ENCODE peak calls at places on chromosomes 12 and 14, in nine cellular contexts. B, F, D, H, W, O, J, A and K are unnamed samples.

GRCh38 chr12:104680070-104680469 is 223.3 kb downstream of the CHST11 start:
- DNase-seq in B (peak; percentile 55), F (peak; percentile 21), D (no peak), H (no peak), W (no peak), O (peak; percentile 15), J (peak; percentile 62), A (peak; percentile 70), K (no peak)

GRCh38 chr12:125797421-125798175 is 732.4 kb downstream of the AACS start:
- DNase-seq in B (no peak), F (peak; percentile 17), D (no peak), H (no peak), W (no peak), O (no peak), J (no peak), A (no peak), K (no peak)

GRCh38 chr12:570237-570925 is 92.9 kb downstream of the NINJ2 start:
- DNase-seq in B (no peak), F (peak; percentile 92), D (peak; percentile 86), H (peak; percentile 58), W (peak; percentile 62), O (peak; percentile 78), J (no peak), A (peak; percentile 86), K (peak; percentile 54)

GRCh38 chr12:108483213-108483920 is 31.7 kb upstream of the FICD start:
- DNase-seq in B (no peak), F (peak; percentile 28), D (no peak), H (no peak), W (no peak), O (no peak), J (no peak), A (no peak), K (no peak)

GRCh38 chr12:3365416-3366385 is 125.3 kb upstream of the PRMT8 start:
- DNase-seq in B (no peak), F (peak; percentile 18), D (no peak), H (peak; percentile 26), W (peak; percentile 68), O (no peak), J (no peak), A (peak; percentile 74), K (peak; percentile 55)

GRCh38 chr12:27780612-27781408 is 774 bp upstream of the MANSC4 start:
- DNase-seq in B (peak; percentile 48), F (peak; percentile 65), D (peak; percentile 79), H (peak; percentile 11), W (peak; percentile 29), O (peak; percentile 27), J (peak; percentile 71), A (peak; percentile 60), K (peak; percentile 63)

GRCh38 chr14:69581316-69581935 is 6.8 kb upstream of the CCDC177 start:
- DNase-seq in B (no peak), F (no peak), D (no peak), H (no peak), W (no peak), O (no peak), J (no peak), A (no peak), K (no peak)

GRCh38 chr12:76240281-76240680 is 107.9 kb downstream of the BBS10 start:
- DNase-seq in B (no peak), F (no peak), D (no peak), H (no peak), W (no peak), O (no peak), J (no peak), A (no peak), K (no peak)

GRCh38 chr12:121025442-121026226 is 9.3 kb upstream of the C12orf43 start:
- DNase-seq in B (no peak), F (no peak), D (no peak), H (no peak), W (no peak), O (no peak), J (no peak), A (no peak), K (no peak)

GRCh38 chr14:101889366-101889765 is 75.0 kb upstream of the DYNC1H1 start:
- DNase-seq in B (no peak), F (no peak), D (no peak), H (no peak), W (no peak), O (no peak), J (no peak), A (no peak), K (no peak)

GRCh38 chr14:22926316-22926715 is 2.9 kb downstream of the PRMT5 start:
- DNase-seq in B (no peak), F (peak; percentile 52), D (no peak), H (no peak), W (no peak), O (peak; percentile 11), J (peak; percentile 74), A (no peak), K (no peak)

GRCh38 chr12:19572920-19573558 is 133.7 kb downstream of the AEBP2 start:
- DNase-seq in B (peak; percentile 30), F (peak; percentile 76), D (peak; percentile 70), H (peak; percentile 43), W (peak; percentile 23), O (peak; percentile 53), J (peak; percentile 61), A (peak; percentile 93), K (no peak)

GRCh38 chr14:33704486-33704885 is 246.4 kb downstream of the EGLN3 start:
- DNase-seq in B (no peak), F (no peak), D (no peak), H (no peak), W (no peak), O (no peak), J (no peak), A (no peak), K (no peak)

GRCh38 chr12:98578392-98578791 is 15.1 kb upstream of the SLC25A3 start:
- DNase-seq in B (no peak), F (no peak), D (no peak), H (no peak), W (no peak), O (no peak), J (no peak), A (no peak), K (no peak)

GRCh38 chr12:122882908-122883563 is 12.9 kb downstream of the VPS37B start:
- DNase-seq in B (no peak), F (no peak), D (no peak), H (no peak), W (no peak), O (no peak), J (no peak), A (no peak), K (no peak)

GRCh38 chr12:63098851-63099250 is 52.1 kb downstream of the AVPR1A start:
- DNase-seq in B (no peak), F (no peak), D (no peak), H (peak; percentile 25), W (no peak), O (no peak), J (no peak), A (peak; percentile 35), K (no peak)

GRCh38 chr12:42469355-42470006 is 120.1 kb downstream of the PRICKLE1 start:
- DNase-seq in B (peak; percentile 79), F (no peak), D (no peak), H (no peak), W (no peak), O (no peak), J (peak; percentile 94), A (no peak), K (no peak)

GRCh38 chr14:91277546-91278382 is 33.3 kb upstream of the GPR68 start:
- DNase-seq in B (no peak), F (peak; percentile 33), D (no peak), H (no peak), W (no peak), O (no peak), J (no peak), A (no peak), K (no peak)

GRCh38 chr12:9721394-9722092 is 11.4 kb downstream of the CLECL1 start:
- DNase-seq in B (peak; percentile 47), F (peak; percentile 42), D (peak; percentile 41), H (no peak), W (no peak), O (no peak), J (peak; percentile 92), A (no peak), K (no peak)

GRCh38 chr12:54352022-54352531 is 12.2 kb downstream of the GPR84 start:
- DNase-seq in B (no peak), F (no peak), D (peak; percentile 48), H (no peak), W (peak; percentile 80), O (peak; percentile 26), J (no peak), A (peak; percentile 92), K (no peak)

GRCh38 chr12:74646831-74647230 is 109.2 kb downstream of the ATXN7L3B start:
- DNase-seq in B (no peak), F (peak; percentile 51), D (peak; percentile 1), H (no peak), W (no peak), O (no peak), J (peak; percentile 28), A (peak; percentile 17), K (no peak)
- TF ChIP-seq CTCF in B (no peak), F (peak; percentile 29), D (peak; percentile 2), H (no peak), W (no peak), O (no peak), J (peak; percentile 75), A (peak; percentile 60), K (peak; percentile 49)

GRCh38 chr12:52362118-52362726 is 5.1 kb downstream of the KRT85 start:
- DNase-seq in B (no peak), F (peak; percentile 19), D (no peak), H (peak; percentile 33), W (no peak), O (no peak), J (peak; percentile 21), A (peak; percentile 34), K (no peak)
- TF ChIP-seq CTCF in B (peak; percentile 6), F (peak; percentile 18), D (peak; percentile 29), H (no peak), W (peak; percentile 18), O (peak; percentile 61), J (peak; percentile 71), A (peak; percentile 63), K (peak; percentile 42)

DNA sequence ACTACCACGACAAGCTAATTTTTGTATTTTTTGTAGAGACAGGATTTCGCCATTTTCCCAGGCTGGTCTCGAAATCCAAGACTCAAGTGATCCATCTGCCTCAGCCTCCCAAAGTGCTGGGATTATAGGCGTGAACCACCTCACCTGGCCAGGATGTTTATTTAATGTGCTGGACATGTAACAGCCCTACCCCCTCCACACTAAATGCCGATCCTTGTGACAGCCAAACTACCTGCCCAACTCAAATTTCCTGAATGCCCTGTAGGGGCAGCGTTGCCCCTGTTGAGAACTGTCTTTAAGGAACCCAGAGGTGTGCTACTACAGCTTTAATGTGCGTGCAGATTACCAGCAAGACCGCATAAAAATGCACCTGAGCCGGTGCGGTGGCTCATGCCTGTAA is 48.1 kb downstream of the KCNK13 start:
- DNase-seq in B (no peak), F (peak; percentile 49), D (no peak), H (peak; percentile 18), W (no peak), O (no peak), J (no peak), A (peak; percentile 80), K (no peak)
- TF ChIP-seq CTCF in B (peak; percentile 11), F (no peak), D (peak; percentile 26), H (no peak), W (no peak), O (peak; percentile 45), J (peak; percentile 47), A (peak; percentile 66), K (peak; percentile 49)

DNA sequence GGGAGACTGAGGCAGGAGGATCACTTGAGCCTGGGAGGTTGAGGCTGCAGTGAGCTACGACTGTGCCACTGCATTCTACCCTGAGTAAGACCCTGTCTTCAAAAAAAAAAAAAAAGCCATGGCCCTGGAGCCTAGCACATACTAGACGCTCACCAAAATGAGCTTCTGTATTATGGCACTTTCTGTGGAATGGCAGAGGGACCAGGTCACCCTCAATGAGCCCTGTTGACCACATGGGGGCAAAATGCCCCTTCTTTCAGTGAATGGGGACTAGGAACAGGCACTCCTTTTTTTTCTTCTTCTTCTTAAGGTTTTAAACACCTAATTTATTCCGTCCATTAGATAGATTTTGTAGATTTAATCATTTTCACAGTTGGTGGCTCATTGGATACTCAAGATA is 50.5 kb downstream of the FAM222A start:
- DNase-seq in B (no peak), F (no peak), D (no peak), H (no peak), W (peak; percentile 2), O (no peak), J (peak; percentile 16), A (peak; percentile 48), K (no peak)
- TF ChIP-seq CTCF in B (no peak), F (no peak), D (no peak), H (no peak), W (peak; percentile 21), O (no peak), J (peak; percentile 47), A (peak; percentile 51), K (peak; percentile 37)